ENCODE peak calls at places on chromosomes 13 and 19, in five cellular contexts. H, O, A, I and T are unnamed samples.

GRCh38 chr19:12521996-12522395 is 29.3 kb downstream of the ZNF564 start:
- DNase-seq in H (no peak), O (no peak), A (peak; percentile 41), I (no peak), T (no peak)

GRCh38 chr19:52679598-52679997 is 41.4 kb upstream of the ZNF83 start:
- DNase-seq in H (no peak), O (no peak), A (no peak), I (no peak), T (no peak)

GRCh38 chr13:77002590-77003190 is 10.8 kb downstream of the CLN5 start:
- DNase-seq in H (no peak), O (no peak), A (no peak), I (peak; percentile 66), T (no peak)

GRCh38 chr19:11887247-11887617 is 350 bp upstream of the ZNF69 start:
- DNase-seq in H (no peak), O (no peak), A (no peak), I (peak; percentile 70), T (no peak)

GRCh38 chr19:1336079-1336684 is 47.5 kb upstream of the NDUFS7 start:
- DNase-seq in H (no peak), O (no peak), A (no peak), I (no peak), T (no peak)

GRCh38 chr19:3589949-3590348 is 4.7 kb downstream of the GIPC3 start:
- DNase-seq in H (no peak), O (no peak), A (no peak), I (no peak), T (no peak)

GRCh38 chr13:50682966-50683365 is 160.5 kb downstream of the DLEU7 start:
- DNase-seq in H (no peak), O (no peak), A (no peak), I (no peak), T (peak; percentile 34)

GRCh38 chr19:18659281-18660050 is 22.6 kb downstream of the KLHL26 start:
- DNase-seq in H (no peak), O (no peak), A (no peak), I (peak; percentile 38), T (no peak)

GRCh38 chr19:18477974-18478373 is 40.0 kb upstream of the ISYNA1 start:
- DNase-seq in H (no peak), O (no peak), A (no peak), I (no peak), T (no peak)

GRCh38 chr19:46471116-46471733 is at the start of gene PNMA8A:
- DNase-seq in H (peak; percentile 44), O (peak; percentile 88), A (peak; percentile 95), I (peak; percentile 84), T (no peak)

GRCh38 chr13:23778879-23779278 is 110.3 kb downstream of the MIPEP start:
- DNase-seq in H (no peak), O (no peak), A (no peak), I (peak; percentile 40), T (no peak)

GRCh38 chr19:35066121-35066520 is 24.6 kb downstream of the HPN start:
- DNase-seq in H (no peak), O (no peak), A (no peak), I (no peak), T (no peak)

GRCh38 chr19:54364775-54365257 is at the start of gene LAIR1:
- DNase-seq in H (peak; percentile 31), O (peak; percentile 63), A (no peak), I (no peak), T (no peak)

GRCh38 chr13:37381502-37381901 is 217.1 kb downstream of the POSTN start:
- DNase-seq in H (no peak), O (no peak), A (no peak), I (peak; percentile 8), T (no peak)

GRCh38 chr13:73754727-73755292 is 379.4 kb downstream of the KLF12 start:
- DNase-seq in H (no peak), O (no peak), A (no peak), I (peak; percentile 67), T (no peak)

GRCh38 chr13:24220086-24220703 is 59.7 kb downstream of the SPATA13 start:
- DNase-seq in H (peak; percentile 61), O (peak; percentile 86), A (peak; percentile 47), I (peak; percentile 92), T (no peak)

GRCh38 chr13:40318366-40318765 is 348.1 kb downstream of the FOXO1 start:
- DNase-seq in H (peak; percentile 66), O (peak; percentile 75), A (no peak), I (peak; percentile 15), T (peak; percentile 89)

GRCh38 chr19:38793186-38793585 is 4.2 kb downstream of the LGALS7B start:
- DNase-seq in H (no peak), O (no peak), A (no peak), I (peak; percentile 16), T (no peak)

GRCh38 chr13:101493541-101493940 is 41.1 kb downstream of the ITGBL1 start:
- DNase-seq in H (no peak), O (no peak), A (no peak), I (no peak), T (no peak)

GRCh38 chr13:39415403-39415802 is 187.6 kb downstream of the LHFPL6 start:
- DNase-seq in H (no peak), O (peak; percentile 74), A (peak; percentile 50), I (peak; percentile 68), T (no peak)

GRCh38 chr13:44768775-44769578 is 192.8 kb upstream of the TSC22D1 start:
- DNase-seq in H (no peak), O (no peak), A (no peak), I (peak; percentile 66), T (no peak)

GRCh38 chr13:112431734-112432133 is 55.6 kb downstream of the SPACA7 start:
- DNase-seq in H (no peak), O (peak; percentile 11), A (no peak), I (no peak), T (no peak)

GRCh38 chr19:39941615-39942507 is 7.4 kb upstream of the FCGBP start:
- DNase-seq in H (peak; percentile 33), O (no peak), A (no peak), I (no peak), T (peak; percentile 68)

GRCh38 chr13:21759911-21760310 is 89.0 kb downstream of the FGF9 start:
- DNase-seq in H (no peak), O (no peak), A (no peak), I (no peak), T (no peak)

GRCh38 chr19:40232479-40232878 is 6.0 kb upstream of the CCNP start:
- DNase-seq in H (no peak), O (no peak), A (no peak), I (peak; percentile 21), T (no peak)

GRCh38 chr13:97004886-97005285 is 10.6 kb upstream of the OXGR1 start:
- DNase-seq in H (no peak), O (no peak), A (no peak), I (peak; percentile 2), T (no peak)

GRCh38 chr13:97243915-97244820 is 22.0 kb downstream of the MBNL2 start:
- DNase-seq in H (no peak), O (no peak), A (no peak), I (no peak), T (no peak)

DNA sequence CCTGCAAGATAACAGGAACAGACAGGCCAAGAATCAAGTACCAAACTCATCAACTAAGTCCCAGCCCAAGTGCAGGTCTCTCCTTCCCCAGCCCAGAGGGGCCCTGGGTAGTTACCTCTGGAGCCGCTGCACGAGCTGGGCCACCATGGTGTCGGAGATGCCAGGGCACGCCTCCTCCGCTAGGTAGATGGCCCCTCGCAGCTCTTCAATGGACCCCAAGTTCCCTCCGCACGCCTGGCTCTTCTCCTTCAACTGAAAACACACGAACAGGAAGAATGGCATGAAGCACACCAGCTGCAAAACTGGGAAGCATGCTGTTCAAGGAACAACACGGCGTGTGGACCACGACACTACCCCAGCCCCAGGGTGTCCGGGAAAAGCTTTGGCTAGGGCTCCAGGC is 119.9 kb downstream of the STK24 start:
- DNase-seq in H (no peak), O (no peak), A (no peak), I (no peak), T (no peak)
- H3K4me1 ChIP-seq in H (peaks cover 12% of the 10 kb centered on the region), O (peaks cover 6% of the 10 kb centered on the region), A (no peaks in the 10 kb centered on the region), I (peaks cover 33% of the 10 kb centered on the region), T (peaks cover 46% of the 10 kb centered on the region)

GRCh38 chr13:80337706-80338105 is 3.2 kb downstream of the SPRY2 start:
- DNase-seq in H (no peak), O (no peak), A (no peak), I (peak; percentile 48), T (no peak)
- H3K4me1 ChIP-seq in H (peaks cover 11% of the 10 kb centered on the region), O (no peaks in the 10 kb centered on the region), A (peaks cover 6% of the 10 kb centered on the region), I (peaks cover 27% of the 10 kb centered on the region), T (peaks cover 30% of the 10 kb centered on the region)

GRCh38 chr13:47213057-47213456 is 316.2 kb upstream of the HTR2A start:
- DNase-seq in H (no peak), O (no peak), A (no peak), I (peak; percentile 35), T (no peak)

GRCh38 chr13:47215741-47216140 is 318.9 kb upstream of the HTR2A start:
- DNase-seq in H (no peak), O (no peak), A (no peak), I (peak; percentile 70), T (no peak)

GRCh38 chr13:47216176-47216822 is 319.4 kb upstream of the HTR2A start:
- DNase-seq in H (no peak), O (no peak), A (no peak), I (peak; percentile 57), T (no peak)

GRCh38 chr13:47211106-47211505 is 314.3 kb upstream of the HTR2A start:
- DNase-seq in H (no peak), O (no peak), A (peak; percentile 33), I (peak; percentile 18), T (no peak)
- H3K4me1 ChIP-seq in H (no peaks in the 10 kb centered on the region), O (no peaks in the 10 kb centered on the region), A (peaks cover 11% of the 10 kb centered on the region), I (peaks cover 26% of the 10 kb centered on the region), T (no peaks in the 10 kb centered on the region)

GRCh38 chr13:33665776-33666175 is 152.2 kb upstream of the RFC3 start:
- DNase-seq in H (no peak), O (no peak), A (no peak), I (no peak), T (no peak)
- H3K4me1 ChIP-seq in H (no peaks in the 10 kb centered on the region), O (no peaks in the 10 kb centered on the region), A (no peaks in the 10 kb centered on the region), I (no peaks in the 10 kb centered on the region), T (no peaks in the 10 kb centered on the region)

DNA sequence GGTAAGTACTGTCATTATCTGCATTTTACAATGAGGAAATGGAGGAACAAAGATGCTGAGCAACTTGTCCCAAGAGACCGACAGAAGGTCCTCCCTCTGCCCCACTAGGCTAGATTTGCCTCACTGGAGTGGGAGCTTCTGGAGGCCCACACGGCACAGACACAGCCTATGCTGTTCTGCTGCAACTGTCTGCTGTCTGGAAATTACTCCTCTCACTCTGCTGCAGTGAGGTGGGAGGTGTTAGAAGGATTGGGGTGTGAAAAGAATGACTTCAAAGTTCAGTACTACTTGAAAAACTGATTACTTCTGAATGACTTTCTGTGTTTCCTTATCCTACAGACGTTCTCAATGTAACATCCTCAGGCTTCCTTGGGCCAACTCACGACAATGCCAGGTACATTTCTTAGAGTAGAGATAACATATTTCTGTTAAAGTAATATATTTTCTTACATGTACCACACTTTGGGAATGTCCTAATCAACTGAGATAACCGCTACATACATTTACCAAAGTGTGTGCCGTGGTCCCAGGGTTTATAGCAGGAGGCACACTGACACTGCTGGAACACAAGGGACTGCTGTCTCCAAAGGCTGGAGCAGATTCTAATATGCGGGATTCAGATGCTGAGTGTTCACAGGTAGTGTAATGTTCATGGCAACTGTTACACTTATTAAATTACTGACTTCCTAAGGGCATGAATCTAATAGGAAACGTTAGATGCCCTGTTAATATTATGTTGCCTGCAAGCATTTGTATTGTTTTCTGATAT is 53.5 kb upstream of the WASF3 start:
- DNase-seq in H (no peak), O (no peak), A (no peak), I (no peak), T (no peak)
- H3K4me1 ChIP-seq in H (no peaks in the 10 kb centered on the region), O (no peaks in the 10 kb centered on the region), A (peaks cover 3% of the 10 kb centered on the region), I (peaks cover 35% of the 10 kb centered on the region), T (no peaks in the 10 kb centered on the region)